ENCODE peak calls at places on chromosomes 4 and X, in four cellular contexts. Z is PC-3, U is PC-9, E is GM23248. K is an unnamed sample.
A peak's percentile ranks its signal among the peaks of the same experiment; 100 is the strongest.

GRCh38 chr4:152357206-152357605 is 178.7 kb downstream of the FBXW7 start:
- DNase-seq in Z (no peak), U (no peak), E (peak; percentile 63), K (no peak)

GRCh38 chrX:7316887-7317286 is 168.9 kb upstream of the PUDP start:
- DNase-seq in Z (no peak), U (no peak), E (peak; percentile 81), K (no peak)

GRCh38 chr4:67475155-67475554 is 70.1 kb downstream of the CENPC start:
- DNase-seq in Z (no peak), U (no peak), E (no peak), K (no peak)

GRCh38 chr4:106019771-106020170 is 124.5 kb downstream of the NPNT start:
- DNase-seq in Z (no peak), U (no peak), E (peak; percentile 56), K (no peak)

GRCh38 chr4:136277741-136278140 is 1254.6 kb downstream of the PCDH18 start:
- DNase-seq in Z (no peak), U (no peak), E (no peak), K (no peak)

GRCh38 chr4:12636191-12636590 is 847.9 kb downstream of the RAB28 start:
- DNase-seq in Z (no peak), U (no peak), E (no peak), K (no peak)

GRCh38 chrX:2370436-2370835 is 130.3 kb downstream of the DHRSX start:
- DNase-seq in Z (no peak), U (no peak), E (peak; percentile 40), K (no peak)

GRCh38 chrX:103608305-103608963 is 671 bp downstream of the TCEAL3 start:
- DNase-seq in Z (peak; percentile 1), U (no peak), E (peak; percentile 34), K (no peak)

GRCh38 chr4:18882468-18882867 is 860.9 kb upstream of the LCORL start:
- DNase-seq in Z (peak; percentile 77), U (peak; percentile 36), E (peak; percentile 53), K (no peak)

GRCh38 chr4:118270492-118270891 is 82.3 kb downstream of the PRSS12 start:
- DNase-seq in Z (peak; percentile 66), U (peak; percentile 36), E (peak; percentile 64), K (peak; percentile 84)

GRCh38 chr4:88528861-88529260 is 5.3 kb upstream of the PYURF start:
- DNase-seq in Z (no peak), U (no peak), E (peak; percentile 38), K (no peak)

GRCh38 chr4:56049428-56050212 is 100.9 kb downstream of the CEP135 start:
- DNase-seq in Z (peak; percentile 36), U (no peak), E (peak; percentile 38), K (peak; percentile 57)

GRCh38 chr4:4387531-4388311 is 819 bp downstream of the NSG1 start:
- DNase-seq in Z (no peak), U (no peak), E (peak; percentile 24), K (no peak)

GRCh38 chrX:53479295-53479694 is 45.1 kb upstream of the HSD17B10 start:
- DNase-seq in Z (peak; percentile 3), U (no peak), E (no peak), K (peak; percentile 62)

GRCh38 chr4:183220246-183220645 is 99.8 kb downstream of the CLDN22 start:
- DNase-seq in Z (no peak), U (no peak), E (no peak), K (no peak)

GRCh38 chrX:131816551-131817136 is 206.5 kb upstream of the STK26 start:
- DNase-seq in Z (peak; percentile 83), U (no peak), E (peak; percentile 70), K (peak; percentile 86)

GRCh38 chr4:143296397-143297067 is 40.1 kb upstream of the GAB1 start:
- DNase-seq in Z (no peak), U (no peak), E (no peak), K (no peak)

GRCh38 chrX:103404225-103405008 is 28.1 kb downstream of the BEX3 start:
- DNase-seq in Z (peak; percentile 60), U (peak; percentile 75), E (peak; percentile 86), K (peak; percentile 92)

GRCh38 chrX:109638158-109638557 is 13.2 kb upstream of the KCNE5 start:
- DNase-seq in Z (no peak), U (no peak), E (no peak), K (no peak)

GRCh38 chr4:88382621-88383020 is 4.0 kb downstream of the HERC6 start:
- DNase-seq in Z (no peak), U (no peak), E (no peak), K (no peak)

GRCh38 chr4:80187677-80188076 is 9.6 kb upstream of the PRDM8 start:
- DNase-seq in Z (no peak), U (no peak), E (no peak), K (no peak)

GRCh38 chr4:138775890-138776289 is 239.7 kb upstream of the NOCT start:
- DNase-seq in Z (no peak), U (no peak), E (peak; percentile 56), K (peak; percentile 44)

GRCh38 chrX:123962006-123962485 is 540 bp downstream of the STAG2 start:
- DNase-seq in Z (no peak), U (no peak), E (peak; percentile 52), K (peak; percentile 83)

GRCh38 chr4:27316176-27316575 is 455.5 kb downstream of the STIM2 start:
- DNase-seq in Z (peak; percentile 61), U (no peak), E (no peak), K (no peak)

GRCh38 chrX:130098202-130098552 is 12.1 kb downstream of the ELF4 start:
- DNase-seq in Z (no peak), U (no peak), E (no peak), K (no peak)

GRCh38 chrX:130094712-130095111 is 15.6 kb downstream of the ELF4 start:
- DNase-seq in Z (no peak), U (no peak), E (no peak), K (no peak)

GRCh38 chrX:130100180-130100579 is 10.1 kb downstream of the ELF4 start:
- DNase-seq in Z (no peak), U (no peak), E (peak; percentile 85), K (no peak)

GRCh38 chrX:130095249-130095648 is 15.0 kb downstream of the ELF4 start:
- DNase-seq in Z (no peak), U (no peak), E (no peak), K (no peak)

GRCh38 chrX:130097507-130098201 is 12.6 kb downstream of the ELF4 start:
- DNase-seq in Z (no peak), U (peak; percentile 74), E (no peak), K (no peak)
- H3K4me1 ChIP-seq in Z (peaks cover 4% of the 10 kb centered on the region), U (peaks cover 74% of the 10 kb centered on the region), E (peaks cover 12% of the 10 kb centered on the region), K (peaks cover 9% of the 10 kb centered on the region)

GRCh38 chr4:1003271-1004070 is 8.0 kb upstream of the FGFRL1 start:
- DNase-seq in Z (no peak), U (no peak), E (no peak), K (no peak)
- H3K9me2 ChIP-seq in Z (no peaks in the 10 kb centered on the region), U (no peaks in the 10 kb centered on the region), E (no peaks in the 10 kb centered on the region), K (no peaks in the 10 kb centered on the region)

GRCh38 chr4:165779950-165780670 is 92.9 kb upstream of the TLL1 start:
- DNase-seq in Z (no peak), U (no peak), E (no peak), K (no peak)
- H2AFZ ChIP-seq in Z (no peak overlapping the region), U (no peak overlapping the region), E (no peak overlapping the region), K (no peak overlapping the region)

GRCh38 chr4:163930086-163930485 is 435.6 kb downstream of the TMA16 start:
- DNase-seq in Z (no peak), U (no peak), E (no peak), K (no peak)
- H3K4me1 ChIP-seq in Z (no peaks in the 10 kb centered on the region), U (no peaks in the 10 kb centered on the region), E (no peaks in the 10 kb centered on the region), K (no peaks in the 10 kb centered on the region)

GRCh38 chr4:41512139-41512538 is 25.8 kb upstream of the LIMCH1 start:
- DNase-seq in Z (no peak), U (no peak), E (no peak), K (no peak)
- H3K9me2 ChIP-seq in Z (no peaks in the 10 kb centered on the region), U (peaks cover 5% of the 10 kb centered on the region), E (no peaks in the 10 kb centered on the region), K (no peaks in the 10 kb centered on the region)

DNA sequence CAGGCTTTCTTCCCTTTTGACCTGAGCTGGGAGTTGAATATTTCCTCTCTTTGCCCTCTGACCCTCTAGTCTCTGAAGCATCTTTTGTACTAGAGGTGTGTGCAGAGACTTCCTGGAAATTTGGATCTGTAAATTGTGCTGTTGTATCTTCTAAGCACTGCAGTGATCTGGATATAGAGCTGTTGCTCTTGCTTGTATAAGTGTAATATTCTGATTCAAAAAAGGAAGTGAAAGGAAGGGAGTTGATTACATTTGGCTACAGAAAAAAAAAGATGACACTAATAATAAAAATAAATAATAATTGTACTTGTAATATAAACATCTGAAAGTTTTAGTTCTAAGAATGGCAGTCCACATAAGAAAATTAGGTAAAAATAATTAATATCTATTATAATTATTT is 33.0 kb downstream of the FRG1 start:
- DNase-seq in Z (no peak), U (no peak), E (no peak), K (no peak)
- H2AFZ ChIP-seq in Z (no peak overlapping the region), U (no peak overlapping the region), E (no peak overlapping the region), K (no peak overlapping the region)

DNA sequence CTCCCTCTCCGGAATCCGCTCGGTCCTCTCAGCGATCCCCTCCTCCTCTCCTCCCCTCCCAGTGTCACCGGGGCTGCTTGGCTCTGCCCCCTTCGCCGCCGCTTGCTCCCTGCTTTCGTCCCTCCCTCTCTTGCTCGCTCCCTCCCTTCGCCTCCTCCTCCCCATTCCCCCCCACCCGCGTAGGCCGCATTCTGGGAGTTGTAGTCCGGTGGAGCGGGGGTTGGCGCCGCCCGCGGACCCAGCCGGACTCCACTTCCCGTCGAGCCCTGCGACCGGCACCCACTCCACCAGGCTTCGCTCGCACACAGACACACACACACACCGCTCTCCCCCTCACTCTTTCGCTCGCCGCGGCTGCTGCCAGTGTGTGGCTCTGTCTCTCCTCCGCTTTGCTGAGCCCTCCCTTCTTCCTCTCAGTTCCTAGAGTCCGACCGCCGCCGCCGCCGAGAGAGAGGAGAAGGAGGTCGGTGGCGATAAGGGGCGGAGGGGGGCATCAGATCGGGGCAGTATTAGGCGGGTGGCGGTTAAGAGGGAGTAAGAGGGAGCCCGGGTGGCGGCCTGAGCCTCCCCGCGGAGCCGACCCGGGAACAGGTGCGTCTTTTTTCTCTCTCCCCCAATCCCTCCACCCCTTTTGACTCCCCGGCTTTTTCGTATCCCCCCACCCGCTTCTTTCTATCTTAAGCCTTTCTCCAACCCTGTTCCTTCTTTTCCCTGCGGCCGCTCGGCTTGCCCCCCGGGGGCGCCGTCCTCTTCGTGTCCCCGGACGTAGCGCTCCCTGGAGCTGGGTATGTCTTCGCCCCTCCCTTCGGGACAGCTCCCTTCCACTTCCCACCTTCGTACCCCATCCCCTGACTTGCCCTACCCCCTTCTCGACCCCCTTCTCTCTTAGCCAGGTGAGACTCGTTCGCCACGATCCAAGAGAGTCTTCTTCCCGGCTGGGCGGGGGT is at the start of gene BCORL1:
- DNase-seq in Z (peak; percentile 88), U (peak; percentile 85), E (peak; percentile 91), K (peak; percentile 94)
- H3K4me1 ChIP-seq in Z (peaks cover 5% of the 10 kb centered on the region), U (peaks cover 5% of the 10 kb centered on the region), E (no peaks in the 10 kb centered on the region), K (peaks cover 12% of the 10 kb centered on the region)

GRCh38 chr4:70336043-70336442 is 1.3 kb downstream of the CABS1 start:
- DNase-seq in Z (no peak), U (no peak), E (no peak), K (no peak)
- H3K9me2 ChIP-seq in Z (no peaks in the 10 kb centered on the region), U (no peaks in the 10 kb centered on the region), E (no peaks in the 10 kb centered on the region), K (no peaks in the 10 kb centered on the region)

GRCh38 chr4:72553540-72553939 is 15.5 kb downstream of the ADAMTS3 start:
- DNase-seq in Z (no peak), U (no peak), E (no peak), K (no peak)
- H2AFZ ChIP-seq in Z (no peak overlapping the region), U (no peak overlapping the region), E (no peak overlapping the region), K (no peak overlapping the region)

GRCh38 chr4:99853993-99854392 is 37.4 kb downstream of the DAPP1 start:
- DNase-seq in Z (no peak), U (no peak), E (no peak), K (no peak)
- H3K4me1 ChIP-seq in Z (peaks cover 11% of the 10 kb centered on the region), U (peaks cover 14% of the 10 kb centered on the region), E (no peaks in the 10 kb centered on the region), K (peaks cover 31% of the 10 kb centered on the region)

K was measured in Karpas-422.